ENCODE peak calls at places on chromosomes 6 and 20, in five cellular contexts. T, M, A, C and J are unnamed samples.

GRCh38 chr6:155502393-155502792 is 46.8 kb upstream of the NOX3 start:
- DNase-seq in T (no peak), M (no peak), A (no peak), C (no peak), J (no peak)

GRCh38 chr20:53527196-53527595 is 66.4 kb downstream of the ZNF217 start:
- DNase-seq in T (no peak), M (no peak), A (no peak), C (no peak), J (no peak)

GRCh38 chr6:124963416-124964083 is 1.3 kb downstream of the RNF217 start:
- DNase-seq in T (no peak), M (no peak), A (no peak), C (peak), J (peak)

GRCh38 chr6:32853541-32854375 is at the start of the genes PSMB9 and TAP1:
- DNase-seq in T (peak), M (peak), A (peak), C (peak), J (peak)

GRCh38 chr20:13442990-13443389 is 195.7 kb downstream of the TASP1 start:
- DNase-seq in T (no peak), M (no peak), A (no peak), C (no peak), J (no peak)

GRCh38 chr6:154567695-154568220 is 57.3 kb upstream of the CNKSR3 start:
- DNase-seq in T (no peak), M (no peak), A (no peak), C (no peak), J (no peak)

GRCh38 chr6:158528826-158529225 is 31.1 kb upstream of the TMEM181 start:
- DNase-seq in T (no peak), M (peak), A (no peak), C (no peak), J (no peak)

GRCh38 chr6:165186441-165187205 is 122.8 kb downstream of the C6orf118 start:
- DNase-seq in T (no peak), M (no peak), A (no peak), C (no peak), J (no peak)

GRCh38 chr20:62860391-62860923 is 1.2 kb downstream of the TCFL5 start:
- DNase-seq in T (no peak), M (no peak), A (no peak), C (peak), J (peak)

GRCh38 chr20:63782051-63782471 is 42.5 kb downstream of the SLC2A4RG start:
- DNase-seq in T (no peak), M (no peak), A (no peak), C (no peak), J (no peak)

GRCh38 chr6:56595490-56596122 is 47.1 kb downstream of the DST start:
- DNase-seq in T (peak), M (peak), A (no peak), C (peak), J (peak)

GRCh38 chr20:12976720-12977633 is 31.8 kb upstream of the SPTLC3 start:
- DNase-seq in T (no peak), M (no peak), A (no peak), C (no peak), J (no peak)

GRCh38 chr20:58378056-58378455 is 11.0 kb upstream of the VAPB start:
- DNase-seq in T (no peak), M (no peak), A (no peak), C (no peak), J (no peak)

GRCh38 chr6:46103437-46103836 is 26.4 kb upstream of the ENPP4 start:
- DNase-seq in T (no peak), M (no peak), A (no peak), C (no peak), J (no peak)

GRCh38 chr20:39010496-39010895 is 48.4 kb downstream of the DHX35 start:
- DNase-seq in T (no peak), M (peak), A (no peak), C (no peak), J (no peak)

GRCh38 chr6:934686-935085 is 241.7 kb upstream of the EXOC2 start:
- DNase-seq in T (no peak), M (no peak), A (no peak), C (no peak), J (no peak)

GRCh38 chr6:7241709-7242645 is 71.0 kb downstream of the SSR1 start:
- DNase-seq in T (no peak), M (no peak), A (no peak), C (peak), J (peak)

GRCh38 chr6:112205521-112206458 is 48.6 kb downstream of the LAMA4 start:
- DNase-seq in T (no peak), M (no peak), A (peak), C (peak), J (no peak)

GRCh38 chr6:140987364-140988135 is 1145.2 kb upstream of the GJE1 start:
- DNase-seq in T (no peak), M (no peak), A (no peak), C (peak), J (no peak)

GRCh38 chr6:41519305-41519747 is 26.9 kb upstream of the FOXP4 start:
- DNase-seq in T (no peak), M (no peak), A (no peak), C (no peak), J (no peak)

GRCh38 chr6:107154131-107154906 is 39.0 kb upstream of the BEND3 start:
- DNase-seq in T (peak), M (peak), A (no peak), C (no peak), J (no peak)

GRCh38 chr6:168355716-168356522 is 36.3 kb upstream of the DACT2 start:
- DNase-seq in T (peak), M (peak), A (no peak), C (no peak), J (peak)

GRCh38 chr6:105642708-105643107 is 239.8 kb upstream of the PREP start:
- DNase-seq in T (no peak), M (no peak), A (no peak), C (peak), J (peak)

GRCh38 chr6:80480478-80481157 is 374.1 kb downstream of the BCKDHB start:
- DNase-seq in T (no peak), M (no peak), A (no peak), C (no peak), J (no peak)

GRCh38 chr6:10528170-10528981 is 7.2 kb downstream of the GCNT2 start:
- DNase-seq in T (no peak), M (peak), A (no peak), C (peak), J (peak)

GRCh38 chr20:33668087-33668790 is 1.5 kb downstream of the ACTL10 start:
- DNase-seq in T (no peak), M (no peak), A (no peak), C (no peak), J (no peak)

GRCh38 chr20:47113362-47114118 is 218.9 kb downstream of the EYA2 start:
- DNase-seq in T (no peak), M (no peak), A (no peak), C (peak), J (peak)

GRCh38 chr6:52024451-52025068 is 62.9 kb downstream of the PKHD1 start:
- DNase-seq in T (no peak), M (no peak), A (no peak), C (no peak), J (no peak)

GRCh38 chr6:125066964-125067363 is 86.6 kb upstream of the TPD52L1 start:
- DNase-seq in T (no peak), M (no peak), A (no peak), C (peak), J (peak)

GRCh38 chr6:108559884-108560462 is 744 bp upstream of the FOXO3 start:
- DNase-seq in T (peak), M (peak), A (no peak), C (peak), J (peak)

GRCh38 chr6:108435391-108435790 is 125.3 kb upstream of the FOXO3 start:
- DNase-seq in T (no peak), M (no peak), A (no peak), C (no peak), J (no peak)

GRCh38 chr20:48556956-48557355 is 270.8 kb downstream of the PREX1 start:
- DNase-seq in T (peak), M (no peak), A (no peak), C (no peak), J (no peak)

GRCh38 chr6:130890531-130890950 is 63.3 kb downstream of the SMLR1 start:
- DNase-seq in T (no peak), M (no peak), A (no peak), C (peak), J (peak)

GRCh38 chr20:19903168-19903676 is 113.9 kb upstream of the NAA20 start:
- DNase-seq in T (no peak), M (no peak), A (no peak), C (peak), J (peak)

GRCh38 chr20:19433371-19434316 is 221.2 kb downstream of the SLC24A3 start:
- DNase-seq in T (no peak), M (no peak), A (no peak), C (no peak), J (no peak)

GRCh38 chr20:19110285-19110684 is 102.2 kb upstream of the SLC24A3 start:
- DNase-seq in T (no peak), M (no peak), A (no peak), C (no peak), J (no peak)

GRCh38 chr6:20173833-20174796 is 38.2 kb downstream of the MBOAT1 start:
- DNase-seq in T (no peak), M (no peak), A (no peak), C (no peak), J (peak)
- H3K9ac ChIP-seq in T (no peak), M (no peak), A (no peak), C (no peak), J (no peak)

DNA sequence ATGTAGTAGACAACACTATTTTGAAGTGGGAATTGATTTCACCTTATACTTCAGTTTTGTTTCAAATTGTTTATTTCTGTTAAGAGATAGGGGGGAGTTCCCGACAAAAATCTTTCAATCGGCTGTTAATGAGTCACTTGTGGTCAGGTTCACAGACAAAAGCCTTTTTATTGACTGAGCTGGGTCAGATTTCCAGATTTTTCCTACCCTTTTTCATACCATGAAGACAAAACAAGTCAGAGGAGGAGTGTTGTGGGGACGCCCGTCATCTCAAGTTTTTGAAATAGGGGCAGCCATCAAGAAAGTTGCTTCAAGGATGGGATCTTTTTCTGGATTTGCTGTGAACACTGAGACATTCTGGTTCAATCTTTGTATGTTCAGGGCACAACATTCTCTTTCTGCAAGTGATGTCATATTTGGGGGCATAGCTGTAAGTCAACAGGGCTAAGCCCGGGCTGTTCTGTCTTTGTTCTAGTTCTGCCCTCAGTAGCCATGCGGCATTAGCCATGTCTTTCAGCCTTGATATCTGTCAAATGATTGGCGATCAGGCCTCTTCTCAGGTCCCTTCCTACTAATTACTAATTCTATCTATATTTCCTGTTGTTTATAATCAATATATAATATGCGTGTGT is 496.0 kb upstream of the MARCKS start:
- DNase-seq in T (no peak), M (no peak), A (no peak), C (peak), J (peak)
- H4K91ac ChIP-seq in T (no peak), M (no peak), A (no peak), C (peak), J (no peak)

DNA sequence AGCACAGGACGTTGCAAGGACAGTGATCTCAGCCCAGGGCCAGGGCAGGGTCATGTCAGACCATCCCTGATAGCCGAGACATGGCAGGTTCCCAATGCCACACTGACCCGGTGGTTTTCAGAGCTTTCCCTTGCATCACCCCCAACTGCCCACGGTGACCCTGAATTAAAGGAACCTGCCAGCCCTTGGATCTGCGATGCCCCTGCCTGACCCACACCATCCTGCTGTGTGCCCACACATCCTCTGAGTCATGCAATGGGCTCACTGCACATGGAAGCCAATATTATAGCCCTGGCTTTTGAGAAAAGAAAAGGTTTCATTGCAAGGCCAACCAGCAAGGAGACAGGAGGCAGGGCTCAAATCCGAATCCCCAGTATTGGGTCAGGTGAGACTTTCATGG is 132.6 kb upstream of the CST7 start:
- DNase-seq in T (no peak), M (no peak), A (no peak), C (no peak), J (no peak)
- H3K9ac ChIP-seq in T (no peak), M (no peak), A (no peak), C (no peak), J (no peak)

GRCh38 chr20:40683221-40683893 is 5.7 kb downstream of the MAFB start:
- DNase-seq in T (peak), M (peak), A (no peak), C (no peak), J (peak)

GRCh38 chr20:40681684-40682083 is 7.4 kb downstream of the MAFB start:
- DNase-seq in T (no peak), M (no peak), A (no peak), C (no peak), J (no peak)

GRCh38 chr20:40685349-40685748 is 3.7 kb downstream of the MAFB start:
- DNase-seq in T (no peak), M (no peak), A (no peak), C (no peak), J (no peak)

GRCh38 chr20:40682104-40683045 is 6.7 kb downstream of the MAFB start:
- DNase-seq in T (peak), M (no peak), A (no peak), C (no peak), J (peak)

GRCh38 chr20:40683894-40684268 is 5.2 kb downstream of the MAFB start:
- DNase-seq in T (peak), M (no peak), A (no peak), C (no peak), J (no peak)
- H4K91ac ChIP-seq in T (no peak), M (no peak), A (no peak), C (no peak), J (no peak)

GRCh38 chr20:17530716-17531536 is at the start of gene BFSP1:
- DNase-seq in T (peak), M (peak), A (peak), C (peak), J (peak)
- H3K9ac ChIP-seq in T (peak), M (peak), A (peak), C (peak), J (peak)